ENCODE peak calls at places on chromosomes 11 and 22, in four cellular contexts. C, V, H and P are unnamed samples.

GRCh38 chr22:32926600-32926999 is 125.1 kb downstream of the TIMP3 start:
- DNase-seq in H (no peak), C (no peak), V (no peak), P (no peak)

GRCh38 chr11:118008271-118008903 is 22.2 kb downstream of the IL10RA start:
- DNase-seq in H (peak; percentile 48), C (no peak), V (no peak), P (no peak)

GRCh38 chr11:73218106-73218829 is at the start of gene P2RY2:
- DNase-seq in C (peak; percentile 91), V (no peak), H (peak; percentile 70), P (no peak)

GRCh38 chr11:107468596-107468995 is 11.0 kb upstream of the CWF19L2 start:
- DNase-seq in H (no peak), V (no peak), C (no peak), P (no peak)

GRCh38 chr22:30564766-30565118 is 9.7 kb downstream of the GAL3ST1 start:
- DNase-seq in C (no peak), H (no peak), V (no peak), P (no peak)

GRCh38 chr11:101334581-101334980 is 205.0 kb upstream of the PGR start:
- DNase-seq in H (no peak), V (no peak), C (no peak), P (no peak)

GRCh38 chr11:117909611-117910382 is 19.4 kb downstream of the TMPRSS13 start:
- DNase-seq in C (no peak), H (no peak), V (no peak), P (no peak)

GRCh38 chr11:131675489-131675888 is 305.1 kb downstream of the NTM start:
- DNase-seq in H (no peak), V (no peak), C (no peak), P (no peak)

GRCh38 chr11:70247042-70247709 is 23.3 kb upstream of the PPFIA1 start:
- DNase-seq in C (no peak), V (no peak), H (no peak), P (no peak)

GRCh38 chr11:132005874-132006273 is 635.5 kb downstream of the NTM start:
- DNase-seq in V (no peak), H (no peak), C (no peak), P (no peak)

GRCh38 chr22:37281646-37282384 is 493 bp upstream of the CYTH4 start:
- DNase-seq in C (no peak), H (no peak), V (no peak), P (no peak)

GRCh38 chr22:28051787-28052356 is 132.8 kb upstream of the PITPNB start:
- DNase-seq in V (no peak), H (peak; percentile 75), C (no peak), P (no peak)

GRCh38 chr11:13333456-13333957 is 55.9 kb downstream of the BMAL1 start:
- DNase-seq in C (no peak), V (no peak), H (no peak), P (no peak)

GRCh38 chr11:66218026-66218425 is 50.4 kb upstream of the RAB1B start:
- DNase-seq in V (no peak), H (no peak), C (no peak), P (no peak)

GRCh38 chr11:34926101-34926830 is 9.8 kb downstream of the PDHX start:
- DNase-seq in C (no peak), H (no peak), V (no peak), P (no peak)

GRCh38 chr11:60890696-60891095 is 15.7 kb downstream of the PRPF19 start:
- DNase-seq in C (no peak), H (no peak), V (no peak), P (no peak)

GRCh38 chr11:14422052-14422813 is 63.2 kb upstream of the RRAS2 start:
- DNase-seq in C (peak; percentile 96), V (peak; percentile 99), H (peak; percentile 94), P (no peak)

GRCh38 chr22:32723632-32724031 is 77.9 kb upstream of the TIMP3 start:
- DNase-seq in V (peak; percentile 18), C (peak; percentile 94), H (peak; percentile 70), P (peak; percentile 29)

GRCh38 chr11:24531528-24531927 is 34.7 kb downstream of the LUZP2 start:
- DNase-seq in V (no peak), H (no peak), C (no peak), P (no peak)

GRCh38 chr22:19639610-19640135 is 74.6 kb upstream of the SEPTIN5 start:
- DNase-seq in C (no peak), H (no peak), V (no peak), P (no peak)

GRCh38 chr11:6251990-6252473 is 7.6 kb upstream of the CCKBR start:
- DNase-seq in V (no peak), H (no peak), C (no peak), P (no peak)

GRCh38 chr11:69948256-69949141 is 129.3 kb upstream of the FGF3 start:
- DNase-seq in V (peak; percentile 37), C (peak; percentile 61), H (no peak), P (no peak)

GRCh38 chr11:2207212-2207611 is 35.6 kb upstream of the TH start:
- DNase-seq in H (peak; percentile 40), V (no peak), C (peak; percentile 26), P (no peak)

GRCh38 chr11:125168875-125169537 is 4.5 kb downstream of the PKNOX2 start:
- DNase-seq in C (no peak), V (no peak), H (no peak), P (no peak)
- H3K4me3 ChIP-seq in C (no peak overlapping the region), V (no peak overlapping the region), H (no peak overlapping the region), P (no peak overlapping the region)

GRCh38 chr11:102449651-102450570 is 2.7 kb downstream of the TMEM123 start:
- DNase-seq in V (no peak), H (no peak), C (no peak), P (no peak)
- H3K4me3 ChIP-seq in V (no peak overlapping the region), H (no peak overlapping the region), C (no peak overlapping the region), P (peak overlapping the region; percentile 84)

DNA sequence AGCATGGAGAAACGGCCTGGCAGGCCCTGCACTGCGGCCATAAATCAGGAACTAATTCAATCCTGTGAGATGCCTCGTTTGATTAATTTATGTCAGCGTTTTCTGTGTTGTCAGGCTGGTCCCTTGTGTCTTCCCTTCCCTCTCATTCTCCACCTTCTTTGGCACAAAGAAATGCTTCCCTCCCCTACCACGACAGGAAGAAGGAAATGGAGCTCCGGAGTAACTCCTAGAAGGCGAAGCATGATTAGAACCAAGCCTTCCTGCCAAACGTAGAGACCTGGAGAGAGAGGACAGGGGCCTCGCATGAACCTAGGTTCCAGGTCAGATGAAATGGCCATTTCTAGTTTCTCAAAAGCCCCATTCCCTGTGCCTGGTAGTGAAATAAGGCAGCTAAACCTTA is 358.3 kb downstream of the OPCML start:
- DNase-seq in C (no peak), V (no peak), H (no peak), P (no peak)
- H3K4me3 ChIP-seq in C (no peak overlapping the region), V (no peak overlapping the region), H (no peak overlapping the region), P (no peak overlapping the region)

DNA sequence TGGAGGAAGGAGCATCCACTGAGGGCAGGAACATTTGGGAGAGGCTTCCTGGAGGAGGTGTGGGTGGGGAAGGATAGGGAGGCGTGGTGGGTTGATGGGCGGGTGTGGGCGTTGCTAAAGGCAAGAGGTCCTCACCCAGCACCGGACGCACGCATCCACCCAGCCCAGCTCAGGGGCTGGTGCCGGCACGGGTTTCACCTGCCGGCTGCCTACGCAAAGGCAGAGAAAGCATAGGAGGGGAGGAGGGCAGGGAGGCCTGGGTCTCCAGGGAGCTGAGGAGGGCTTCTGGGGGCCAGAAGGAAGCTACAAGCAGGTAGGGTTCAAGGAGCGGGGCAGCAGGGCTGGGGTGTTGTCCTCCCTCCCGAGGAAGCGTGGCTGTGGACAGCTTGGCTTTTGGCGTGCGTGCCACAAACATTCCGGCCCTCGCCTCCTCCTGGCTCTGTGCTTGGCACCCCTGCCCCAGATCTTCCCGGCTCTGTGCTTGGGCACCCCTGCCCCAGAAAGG is 7.8 kb downstream of the SSH3 start:
- DNase-seq in V (no peak), H (no peak), C (no peak), P (no peak)
- H3K4me3 ChIP-seq in V (no peak overlapping the region), H (no peak overlapping the region), C (no peak overlapping the region), P (no peak overlapping the region)

DNA sequence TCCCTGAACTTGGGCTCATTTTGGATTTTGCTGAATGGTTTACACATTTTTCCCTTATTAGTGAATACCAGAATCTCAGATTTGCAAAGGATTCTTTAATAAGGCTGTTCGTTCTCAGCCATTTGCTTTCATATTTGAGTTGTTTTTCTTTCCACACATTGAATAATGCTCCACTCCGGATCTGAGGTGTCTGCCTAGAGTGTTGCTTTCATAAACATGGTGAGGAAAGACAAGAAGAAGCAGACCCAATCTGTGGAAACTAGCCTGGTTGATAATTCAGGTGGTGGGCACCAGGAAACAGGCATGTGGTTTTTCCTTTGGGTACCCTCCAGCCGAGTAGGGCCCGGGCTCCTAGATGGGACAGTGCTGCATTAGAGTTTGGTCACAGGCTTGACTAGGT is 35.0 kb downstream of the LDLRAD3 start:
- DNase-seq in H (no peak), V (no peak), C (no peak), P (no peak)
- H3K4me3 ChIP-seq in H (no peak overlapping the region), V (no peak overlapping the region), C (no peak overlapping the region), P (no peak overlapping the region)

DNA sequence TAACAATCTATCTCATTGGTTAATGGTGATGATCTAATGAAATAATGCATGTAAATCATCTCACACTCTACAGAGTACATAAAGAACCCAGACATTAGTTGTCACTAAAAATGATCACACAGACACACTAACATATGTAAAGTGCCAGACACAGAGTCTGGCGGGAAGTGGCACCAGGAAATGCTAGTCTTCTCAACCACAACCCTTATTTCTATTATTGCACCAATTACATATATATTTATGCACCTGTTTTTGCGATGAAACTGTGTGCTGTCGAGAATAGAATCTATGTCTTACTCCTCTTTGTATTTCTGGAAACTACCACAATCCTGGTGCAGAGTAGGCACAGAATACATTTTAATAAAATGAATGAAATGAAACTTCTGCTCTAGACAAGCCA is 25.9 kb upstream of the POU2AF3 start:
- DNase-seq in C (no peak), V (no peak), H (no peak), P (no peak)
- H3K4me3 ChIP-seq in C (no peak overlapping the region), V (no peak overlapping the region), H (no peak overlapping the region), P (no peak overlapping the region)

DNA sequence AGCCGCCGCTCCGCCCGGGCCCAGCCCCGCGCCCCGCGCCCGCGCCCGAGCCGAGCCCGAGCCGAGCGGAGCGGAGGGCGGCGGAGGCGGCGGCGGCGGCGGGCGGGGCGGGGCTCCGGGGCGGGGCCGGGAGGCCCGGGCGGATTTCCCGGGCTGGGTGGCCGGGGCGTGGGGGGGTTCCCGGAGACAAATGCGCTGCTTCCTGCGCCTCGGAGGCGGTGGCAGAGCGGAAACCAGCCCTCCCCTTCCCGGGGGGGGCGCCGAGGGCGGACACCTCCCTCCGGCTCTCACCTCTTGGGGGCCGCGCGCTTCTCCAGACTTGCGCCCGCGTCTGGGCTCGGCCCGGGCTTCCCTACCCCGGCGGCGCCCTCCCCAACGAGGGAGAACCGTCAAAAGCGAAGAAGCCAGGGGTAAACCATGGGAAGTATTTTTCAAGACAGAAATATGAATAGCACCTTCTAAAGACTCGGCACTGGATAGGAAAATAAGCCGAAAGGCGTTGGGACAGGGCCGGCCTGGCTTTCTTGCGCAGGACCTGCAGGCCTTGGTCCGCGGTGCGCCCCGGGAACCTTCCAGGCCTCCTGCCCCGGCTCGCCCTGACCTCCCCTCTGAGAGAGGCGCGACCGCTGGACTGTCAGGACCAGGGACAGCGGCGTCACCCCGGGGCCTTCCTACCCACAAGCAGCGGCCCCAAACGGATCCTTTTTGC is at the start of gene MAPK11:
- DNase-seq in V (no peak), H (peak; percentile 73), C (peak; percentile 92), P (no peak)
- H3K4me3 ChIP-seq in V (peak within 1 kb of the TSS; percentile 42), H (peak within 1 kb of the TSS; percentile 56), C (peak within 1 kb of the TSS; percentile 34), P (peak within 1 kb of the TSS; percentile 58)

GRCh38 chr11:46338988-46339666 is 8.1 kb upstream of the DGKZ start:
- DNase-seq in H (no peak), V (no peak), C (peak; percentile 82), P (no peak)
- H3K4me3 ChIP-seq in H (peak overlapping the region; percentile 13), V (no peak overlapping the region), C (peak overlapping the region; percentile 29), P (no peak overlapping the region)